ENCODE peak calls at places on chromosomes 3 and 15, in nine cellular contexts. V is A549, F is endothelial cell, J is neural crest cell, B is epithelial cell of esophagus, D is ovary, M is heart left ventricle, R is cardiac fibroblast, Y is body of pancreas. I is an unnamed sample.

GRCh38 chr3:129758921-129759320 is 134.6 kb downstream of the TMCC1 start:
- DNase-seq in D (no peak), Y (no peak), M (no peak), V (no peak), B (no peak), F (no peak), J (no peak), R (peak), I (no peak)

GRCh38 chr3:158360756-158361448 is 210.1 kb upstream of the MLF1 start:
- DNase-seq in B (no peak), F (no peak), R (no peak), V (no peak), D (no peak), M (no peak), Y (no peak), J (no peak), I (no peak)

GRCh38 chr3:128824132-128824850 is 55.1 kb upstream of the ACAD9 start:
- DNase-seq in M (no peak), R (no peak), B (no peak), D (no peak), Y (no peak), J (no peak), V (no peak), F (no peak), I (no peak)

GRCh38 chr15:58260911-58261267 is 122.7 kb downstream of the AQP9 start:
- DNase-seq in F (no peak), M (peak), B (peak), R (peak), J (no peak), V (no peak), Y (no peak), D (no peak), I (peak)

GRCh38 chr15:89452330-89452836 is 44.0 kb downstream of the RHCG start:
- DNase-seq in J (no peak), V (no peak), Y (peak), R (no peak), F (no peak), M (no peak), B (no peak), D (no peak), I (no peak)

GRCh38 chr15:50655555-50655954 is 31.0 kb downstream of the TRPM7 start:
- DNase-seq in Y (no peak), F (no peak), R (no peak), J (no peak), V (no peak), B (no peak), D (no peak), M (no peak), I (no peak)

GRCh38 chr15:27869697-27870281 is 229.3 kb downstream of the OCA2 start:
- DNase-seq in B (no peak), D (no peak), Y (no peak), M (no peak), J (no peak), F (no peak), R (no peak), V (no peak), I (no peak)

GRCh38 chr3:15367059-15367458 is 34.7 kb upstream of the SH3BP5 start:
- DNase-seq in V (no peak), D (no peak), R (peak), F (no peak), J (no peak), Y (no peak), B (peak), M (no peak), I (peak)

GRCh38 chr3:59212128-59212764 is 162.4 kb upstream of the CFAP20DC start:
- DNase-seq in F (peak), M (no peak), Y (no peak), J (no peak), B (peak), V (peak), D (no peak), R (peak), I (peak)

GRCh38 chr15:40010681-40011080 is 28.3 kb downstream of the SRP14 start:
- DNase-seq in B (peak), R (peak), F (no peak), M (no peak), D (no peak), V (no peak), J (no peak), Y (no peak), I (peak)

GRCh38 chr3:33663042-33663441 is 55.0 kb downstream of the CLASP2 start:
- DNase-seq in M (no peak), R (no peak), B (no peak), D (no peak), Y (no peak), F (no peak), J (no peak), V (no peak), I (no peak)

GRCh38 chr3:104916971-104917370 is 449.7 kb upstream of the ALCAM start:
- DNase-seq in Y (no peak), D (no peak), B (no peak), R (peak), F (no peak), M (no peak), V (no peak), J (no peak), I (no peak)

GRCh38 chr15:72285402-72285801 is 13.0 kb upstream of the PARP6 start:
- DNase-seq in D (no peak), R (no peak), V (peak), F (peak), B (no peak), M (no peak), J (no peak), Y (no peak), I (no peak)

GRCh38 chr15:98442379-98442833 is 205.9 kb upstream of the IGF1R start:
- DNase-seq in J (peak), B (peak), F (peak), M (no peak), Y (peak), R (peak), V (peak), D (peak), I (peak)

GRCh38 chr3:171944109-171945016 is 95.0 kb upstream of the FNDC3B start:
- DNase-seq in B (no peak), D (no peak), V (no peak), F (no peak), J (no peak), R (no peak), Y (no peak), M (no peak), I (no peak)

GRCh38 chr3:4417449-4417848 is 49.6 kb downstream of the SUMF1 start:
- DNase-seq in D (no peak), B (peak), M (no peak), F (no peak), R (peak), Y (no peak), J (no peak), V (no peak), I (peak)

GRCh38 chr3:26623409-26624208 is 1.0 kb downstream of the LRRC3B start:
- DNase-seq in F (peak), R (no peak), J (no peak), Y (no peak), M (no peak), B (no peak), D (no peak), V (no peak), I (no peak)

GRCh38 chr3:25035511-25035910 is 392.6 kb upstream of the RARB start:
- DNase-seq in Y (no peak), B (no peak), F (no peak), R (peak), D (no peak), J (no peak), M (no peak), V (no peak), I (peak)

GRCh38 chr15:60793656-60794055 is 314.7 kb upstream of the ICE2 start:
- DNase-seq in V (no peak), B (no peak), Y (no peak), F (no peak), R (no peak), J (no peak), M (no peak), D (no peak), I (no peak)

GRCh38 chr15:90571063-90571541 is 41.4 kb downstream of the CRTC3 start:
- DNase-seq in D (no peak), V (no peak), B (peak), F (no peak), J (no peak), M (peak), R (peak), Y (no peak), I (peak)

GRCh38 chr15:61759639-61760038 is 300.6 kb downstream of the VPS13C start:
- DNase-seq in B (no peak), R (no peak), Y (no peak), M (no peak), D (no peak), J (no peak), F (no peak), V (no peak), I (no peak)

GRCh38 chr3:10445561-10445960 is 59.8 kb downstream of the ATP2B2 start:
- DNase-seq in R (no peak), B (peak), J (no peak), Y (no peak), V (no peak), F (no peak), D (no peak), M (no peak), I (no peak)

GRCh38 chr3:196948442-196949365 is 6.4 kb upstream of the NCBP2 start:
- DNase-seq in Y (no peak), F (no peak), D (no peak), M (no peak), R (no peak), V (no peak), B (peak), J (no peak), I (no peak)

DNA sequence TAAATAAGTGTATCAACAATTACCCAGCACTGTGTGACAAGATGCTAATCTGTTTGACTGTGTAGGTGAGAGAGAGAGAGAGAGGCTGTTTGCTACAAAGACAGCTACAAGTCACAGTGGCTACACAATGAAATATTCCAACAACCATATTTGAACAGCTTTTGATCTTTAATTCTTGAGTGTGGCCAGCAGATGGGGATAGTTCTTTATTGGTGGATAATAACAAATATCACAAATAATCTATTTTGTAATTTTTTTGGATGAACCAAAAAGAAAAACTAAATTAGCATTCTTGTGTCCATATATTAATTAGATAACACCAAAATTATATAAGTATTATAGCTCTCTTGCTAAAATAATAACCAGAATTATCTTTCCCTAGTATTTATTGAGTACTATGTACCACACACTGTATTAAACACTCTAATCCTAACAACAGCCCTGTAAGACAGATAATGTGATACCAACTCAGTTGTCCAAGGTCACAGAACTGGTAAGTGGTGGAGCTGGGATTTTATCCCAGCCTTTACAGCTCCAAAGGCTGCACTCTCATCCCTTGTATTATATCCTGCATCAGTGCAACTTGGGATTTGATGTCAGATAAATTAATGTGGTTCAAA is 61.9 kb upstream of the C3orf80 start:
- DNase-seq in F (no peak), B (peak), R (peak), Y (no peak), M (no peak), D (no peak), J (no peak), V (peak), I (peak)
- TF ChIP-seq CTCF in F (peak), B (peak), R (peak), Y (peak), M (peak), D (no peak), J (peak), V (peak), I (peak)

GRCh38 chr3:43748179-43748578 is 57.4 kb downstream of the ABHD5 start:
- DNase-seq in D (no peak), B (peak), M (no peak), V (no peak), F (no peak), Y (no peak), R (peak), J (no peak), I (peak)
- TF ChIP-seq CTCF in D (no peak), B (no peak), M (no peak), V (no peak), F (no peak), Y (no peak), R (no peak), J (no peak), I (no peak)

GRCh38 chr15:101159096-101159935 is 92.5 kb downstream of the CHSY1 start:
- DNase-seq in B (no peak), D (no peak), Y (no peak), V (no peak), M (no peak), F (no peak), J (no peak), R (no peak), I (no peak)

GRCh38 chr15:101158166-101159095 is 93.4 kb downstream of the CHSY1 start:
- DNase-seq in B (no peak), D (no peak), M (no peak), Y (no peak), J (no peak), F (no peak), V (no peak), R (no peak), I (no peak)

GRCh38 chr15:101157721-101158120 is 94.1 kb downstream of the CHSY1 start:
- DNase-seq in J (no peak), R (no peak), Y (no peak), V (no peak), M (no peak), B (no peak), F (no peak), D (no peak), I (no peak)

GRCh38 chr15:101161656-101162055 is 90.2 kb downstream of the CHSY1 start:
- DNase-seq in Y (no peak), R (no peak), V (no peak), J (no peak), B (no peak), M (no peak), F (no peak), D (no peak), I (no peak)

DNA sequence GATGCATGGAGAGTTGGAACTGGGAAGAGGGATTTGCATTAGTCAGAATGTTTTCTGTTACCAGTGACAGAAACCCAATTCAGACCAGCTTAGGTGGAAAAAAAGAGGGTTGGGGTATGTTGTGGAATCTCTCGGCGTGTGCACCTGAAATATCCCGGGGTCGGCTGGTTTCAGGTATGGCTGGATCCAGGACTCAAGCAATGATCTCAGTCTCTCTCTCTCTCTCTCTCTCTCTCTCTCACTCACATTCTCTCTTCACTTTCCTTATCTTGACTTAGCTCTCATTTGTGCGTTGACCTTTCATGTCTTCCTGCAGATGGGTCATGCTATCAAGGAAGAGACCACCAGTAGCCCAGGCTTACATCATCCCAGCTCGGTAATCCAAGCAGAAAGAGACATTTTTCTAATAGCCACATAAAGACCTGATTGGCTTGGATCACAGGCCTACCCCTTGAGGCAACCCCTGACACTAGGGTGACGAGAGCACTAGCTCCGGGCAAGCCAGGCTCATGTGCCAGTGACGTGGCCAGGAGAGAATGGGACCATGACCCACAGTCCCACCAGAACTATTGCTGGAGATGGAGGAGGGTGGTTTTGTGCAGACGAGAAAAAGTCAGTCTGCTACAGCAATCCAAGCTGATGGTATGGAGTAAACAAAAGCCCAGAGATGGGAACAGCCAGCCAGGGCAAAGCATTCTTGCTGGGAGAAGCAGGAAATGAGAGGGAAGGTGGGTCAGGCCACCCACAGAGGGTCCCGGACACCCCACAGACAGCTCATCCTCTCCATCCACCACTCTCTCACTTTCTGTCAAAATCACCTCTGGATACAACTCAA is 91.7 kb downstream of the CHSY1 start:
- DNase-seq in R (no peak), J (no peak), B (no peak), F (no peak), M (no peak), V (no peak), D (no peak), Y (no peak), I (no peak)
- TF ChIP-seq CTCF in R (no peak), J (no peak), B (no peak), F (no peak), M (no peak), V (no peak), D (no peak), Y (no peak), I (no peak)

GRCh38 chr3:116453676-116454346 is 8.5 kb upstream of the LSAMP start:
- DNase-seq in D (no peak), Y (no peak), J (no peak), V (no peak), F (no peak), R (peak), M (no peak), B (no peak), I (peak)
- TF ChIP-seq CTCF in D (no peak), Y (no peak), J (peak), V (no peak), F (no peak), R (no peak), M (no peak), B (no peak), I (no peak)

GRCh38 chr15:33618300-33618699 is 307.5 kb downstream of the RYR3 start:
- DNase-seq in Y (no peak), F (no peak), B (no peak), M (no peak), V (no peak), J (no peak), R (no peak), D (no peak), I (no peak)

GRCh38 chr15:33621156-33621555 is 310.4 kb downstream of the RYR3 start:
- DNase-seq in R (peak), V (no peak), D (no peak), M (no peak), Y (no peak), J (no peak), F (no peak), B (peak), I (no peak)

GRCh38 chr15:33623010-33623409 is 312.2 kb downstream of the RYR3 start:
- DNase-seq in B (no peak), F (no peak), J (no peak), Y (no peak), D (no peak), M (no peak), R (no peak), V (no peak), I (no peak)
- TF ChIP-seq CTCF in B (no peak), F (peak), J (peak), Y (no peak), D (no peak), M (no peak), R (no peak), V (no peak), I (no peak)

GRCh38 chr15:69213786-69214185 is 53.4 kb downstream of the GLCE start:
- DNase-seq in J (no peak), D (no peak), V (no peak), R (no peak), F (no peak), Y (no peak), M (no peak), B (no peak), I (no peak)
- TF ChIP-seq CTCF in J (peak), D (no peak), V (no peak), R (no peak), F (peak), Y (no peak), M (no peak), B (no peak), I (no peak)

DNA sequence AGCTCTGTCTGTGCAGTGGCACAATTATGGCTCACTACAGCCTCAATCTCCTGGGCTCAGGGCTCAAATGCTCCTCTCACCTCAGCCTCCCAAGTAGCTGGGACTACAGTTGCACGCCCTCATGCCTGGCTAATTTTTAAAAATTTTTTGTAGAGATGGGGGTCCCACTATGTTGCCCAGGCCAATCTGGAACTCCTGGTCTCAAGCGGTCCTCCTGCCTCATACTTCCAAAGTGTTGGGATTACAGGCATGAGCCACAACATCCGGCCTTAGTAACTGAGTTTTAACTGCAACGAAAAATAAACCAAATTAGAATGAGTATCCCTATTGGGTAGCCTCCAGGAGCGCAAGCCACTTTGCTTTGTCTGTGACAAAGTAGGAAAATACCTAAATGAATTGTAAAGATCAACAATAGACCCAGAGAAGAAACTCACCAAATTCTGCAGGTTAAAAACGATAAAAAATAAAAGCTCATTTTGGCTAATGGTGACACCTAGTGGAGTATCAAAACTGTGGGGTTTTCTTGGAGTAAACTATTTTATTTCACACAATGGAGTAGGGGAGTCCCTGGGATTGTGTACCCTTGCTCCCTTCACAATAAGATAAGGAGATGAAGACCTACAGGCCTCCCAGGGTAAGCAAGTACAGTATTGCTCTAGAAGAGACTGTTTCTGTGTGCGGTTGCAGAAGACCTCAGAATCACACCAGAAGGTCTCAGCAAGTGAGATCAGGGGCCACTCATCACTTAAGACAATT is 21.0 kb upstream of the CA12 start:
- DNase-seq in F (no peak), R (peak), Y (no peak), B (peak), V (peak), J (no peak), M (no peak), D (no peak), I (peak)
- TF ChIP-seq CTCF in F (peak), R (peak), Y (peak), B (peak), V (peak), J (peak), M (peak), D (peak), I (peak)

GRCh38 chr3:38738630-38739395 is 77.2 kb downstream of the SCN10A start:
- DNase-seq in V (peak), J (peak), R (peak), D (no peak), F (peak), Y (peak), B (peak), M (no peak), I (peak)
- TF ChIP-seq CTCF in V (peak), J (peak), R (peak), D (no peak), F (peak), Y (peak), B (peak), M (peak), I (peak)

DNA sequence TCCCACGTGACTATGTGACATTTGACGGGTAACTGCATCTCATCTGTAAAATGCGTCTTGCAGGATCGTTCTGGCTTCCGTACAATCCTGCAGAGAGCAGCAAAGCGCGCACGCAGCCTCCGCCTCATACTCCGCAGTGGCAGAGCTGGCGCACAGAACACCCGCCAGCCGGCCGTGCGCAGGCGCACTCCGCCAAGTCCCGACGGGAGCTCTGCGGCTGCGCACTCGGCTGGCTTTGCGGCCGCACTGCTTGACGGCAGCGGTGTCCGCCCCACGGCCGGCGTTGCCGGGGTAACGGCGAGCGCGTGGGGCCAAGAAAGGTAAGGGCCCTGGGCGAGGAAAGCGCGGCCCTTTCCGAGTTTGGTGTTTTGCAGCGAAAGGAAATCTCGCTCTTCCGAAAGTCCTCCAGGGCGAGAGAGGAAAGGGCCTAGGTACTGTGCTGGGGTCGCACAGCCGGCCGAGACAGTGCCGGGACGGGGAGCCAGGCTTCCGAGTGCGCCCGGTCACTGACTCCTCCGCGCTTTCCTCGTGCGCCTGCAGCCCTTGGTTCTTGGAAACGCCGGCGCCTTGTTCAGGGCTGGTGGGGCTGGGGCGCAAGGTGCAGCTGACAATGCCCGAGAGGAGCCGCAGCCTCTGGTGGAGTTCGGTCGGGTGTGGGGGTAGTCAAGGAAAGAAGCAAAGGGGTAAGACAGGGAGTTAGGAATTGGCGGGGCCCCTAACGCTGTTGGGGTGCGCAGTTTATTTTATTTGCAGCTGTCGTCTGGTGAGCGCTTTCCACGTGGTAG is at the start of gene TSEN2:
- DNase-seq in R (peak), V (peak), F (peak), M (peak), Y (peak), D (peak), J (peak), B (peak), I (peak)
- TF ChIP-seq CTCF in R (no peak), V (no peak), F (no peak), M (no peak), Y (peak), D (peak), J (no peak), B (peak), I (peak)

I was measured in MCF 10A.